ENCODE peak calls at places on chromosomes 12 and 14, in seven cellular contexts. Z is type B pancreatic cell, I is tibial nerve, R is fibroblast of mammary gland, X is psoas muscle, F is foreskin fibroblast, G is tibial artery. K is an unnamed sample.
A peak's percentile ranks its signal among the peaks of the same experiment; 100 is the strongest.

GRCh38 chr12:104006929-104007328 is 41.3 kb downstream of the TDG start:
- DNase-seq in X (no peak), G (no peak), I (no peak), Z (no peak), F (peak; percentile 72), R (peak; percentile 78), K (peak; percentile 67)

GRCh38 chr12:106247731-106248176 is at the start of gene CKAP4:
- DNase-seq in R (peak; percentile 69), I (peak; percentile 58), G (peak; percentile 92), Z (no peak), F (peak; percentile 93), X (peak; percentile 88), K (peak; percentile 85)

GRCh38 chr12:132550014-132550802 is 60.2 kb downstream of the LRCOL1 start:
- DNase-seq in X (no peak), I (no peak), R (no peak), F (peak; percentile 72), Z (no peak), G (no peak), K (peak; percentile 47)

GRCh38 chr14:82710257-82710841 is 1176.7 kb upstream of the SEL1L start:
- DNase-seq in X (no peak), F (peak; percentile 81), Z (peak; percentile 74), G (no peak), R (peak; percentile 74), I (no peak), K (peak; percentile 12)

GRCh38 chr12:132324173-132324572 is 5.2 kb downstream of the GALNT9 start:
- DNase-seq in I (no peak), F (no peak), G (no peak), Z (no peak), R (no peak), X (peak; percentile 45), K (no peak)

GRCh38 chr14:101072070-101072469 is 168.5 kb upstream of the RTL1 start:
- DNase-seq in X (no peak), F (no peak), G (no peak), R (no peak), Z (peak; percentile 48), I (no peak), K (no peak)

GRCh38 chr12:104410786-104411185 is 46.0 kb upstream of the CHST11 start:
- DNase-seq in G (no peak), I (no peak), X (no peak), Z (no peak), R (peak; percentile 78), F (no peak), K (peak; percentile 59)

GRCh38 chr14:23009939-23010718 is at the start of gene C14orf93:
- DNase-seq in G (peak; percentile 90), X (peak; percentile 92), F (peak; percentile 89), R (peak; percentile 44), Z (peak; percentile 81), I (peak; percentile 70), K (peak; percentile 51)

GRCh38 chr12:50985322-50985721 is 33.0 kb downstream of the HIGD1C start:
- DNase-seq in G (no peak), Z (no peak), F (peak; percentile 88), I (no peak), X (no peak), R (peak; percentile 90), K (peak; percentile 66)

GRCh38 chr12:131239384-131240094 is 285.8 kb downstream of the ADGRD1 start:
- DNase-seq in R (no peak), F (no peak), X (no peak), Z (no peak), G (no peak), I (no peak), K (no peak)
- TF ChIP-seq CTCF in R (no peak), F (no peak), X (no peak), Z (no peak), G (no peak), I (no peak), K (no peak)

GRCh38 chr12:39272934-39273770 is 169.8 kb downstream of the KIF21A start:
- DNase-seq in Z (no peak), F (peak; percentile 44), I (no peak), G (no peak), X (no peak), R (peak; percentile 42), K (peak; percentile 39)

GRCh38 chr12:39275846-39276245 is 167.1 kb downstream of the KIF21A start:
- DNase-seq in F (no peak), G (no peak), I (no peak), Z (no peak), R (no peak), X (no peak), K (no peak)

DNA sequence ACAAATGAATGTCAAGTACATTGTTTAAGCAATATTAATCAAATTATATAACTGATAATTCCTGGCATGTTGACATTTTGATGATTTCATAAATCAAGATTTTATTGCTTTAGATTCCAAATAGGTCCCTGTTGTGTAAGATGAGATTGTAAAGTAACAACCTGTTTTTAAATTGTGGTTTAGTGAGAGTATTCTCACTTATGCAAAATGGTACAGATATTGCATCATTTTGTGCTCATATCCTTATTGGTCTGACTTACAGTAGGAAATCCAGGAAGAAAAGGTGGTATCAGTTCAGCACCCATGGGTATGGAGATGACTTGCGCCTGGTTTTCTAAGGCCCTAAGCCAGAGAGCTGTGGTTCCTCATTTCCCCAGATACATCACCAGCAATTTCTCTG is 165.5 kb downstream of the KIF21A start:
- DNase-seq in R (peak; percentile 4), Z (no peak), F (no peak), I (no peak), X (no peak), G (no peak), K (no peak)
- TF ChIP-seq CTCF in R (no peak), Z (no peak), F (no peak), I (no peak), X (no peak), G (no peak), K (no peak)

GRCh38 chr12:52284562-52285171 is 6.7 kb downstream of the KRT81 start:
- DNase-seq in G (no peak), I (no peak), Z (peak; percentile 15), X (no peak), R (no peak), F (no peak), K (no peak)

GRCh38 chr12:52280796-52281560 is 6.5 kb downstream of the KRT86 start:
- DNase-seq in Z (peak; percentile 60), F (peak; percentile 95), R (peak; percentile 98), I (peak; percentile 68), G (peak; percentile 92), X (peak; percentile 79), K (peak; percentile 98)

GRCh38 chr12:52285851-52286530 is 5.3 kb downstream of the KRT81 start:
- DNase-seq in I (no peak), G (peak; percentile 61), X (no peak), R (no peak), Z (peak; percentile 60), F (no peak), K (no peak)

GRCh38 chr12:52280319-52280795 is 5.9 kb downstream of the KRT86 start:
- DNase-seq in X (peak; percentile 64), Z (peak; percentile 57), G (peak; percentile 85), I (peak; percentile 44), F (peak; percentile 95), R (peak; percentile 94), K (peak; percentile 98)

GRCh38 chr12:52285172-52285745 is 6.1 kb downstream of the KRT81 start:
- DNase-seq in R (peak; percentile 48), Z (no peak), X (no peak), G (no peak), I (no peak), F (peak; percentile 67), K (no peak)
- TF ChIP-seq CTCF in R (no peak), Z (no peak), X (no peak), G (no peak), I (no peak), F (no peak), K (no peak)

GRCh38 chr12:100138048-100138907 is 4.4 kb downstream of the BLTP3B start:
- DNase-seq in Z (no peak), I (no peak), F (peak; percentile 57), G (no peak), R (peak; percentile 29), X (no peak), K (no peak)
- TF ChIP-seq CTCF in Z (peak; percentile 38), I (peak; percentile 16), F (no peak), G (peak; percentile 21), R (peak; percentile 44), X (peak; percentile 25), K (peak; percentile 23)

GRCh38 chr12:110932048-110932447 is 11.7 kb upstream of the MYL2 start:
- DNase-seq in I (no peak), Z (no peak), F (no peak), R (no peak), G (no peak), X (no peak), K (no peak)
- TF ChIP-seq CTCF in I (no peak), Z (peak; percentile 58), F (peak; percentile 14), R (peak; percentile 42), G (no peak), X (no peak), K (no peak)

GRCh38 chr14:104224516-104225281 is 86.3 kb downstream of the KIF26A start:
- DNase-seq in R (no peak), I (no peak), G (no peak), F (no peak), Z (no peak), X (peak; percentile 51), K (no peak)
- TF ChIP-seq CTCF in R (no peak), I (peak; percentile 5), G (peak; percentile 10), F (no peak), Z (peak; percentile 69), X (peak; percentile 33), K (no peak)

GRCh38 chr12:12240671-12241345 is 26.0 kb downstream of the LRP6 start:
- DNase-seq in I (no peak), R (peak; percentile 58), Z (no peak), F (peak; percentile 21), G (no peak), X (no peak), K (peak; percentile 80)
- TF ChIP-seq CTCF in I (no peak), R (no peak), Z (no peak), F (no peak), G (no peak), X (no peak), K (no peak)

K was measured in fibroblast of lung.